ENCODE peak calls at places on chromosome 18, in six cellular contexts. Q is sigmoid colon, W is esophagus squamous epithelium, Z is tibial nerve, Y is SJSA1, E is left ventricle myocardium inferior. U is an unnamed sample.

GRCh38 chr18:34976899-34977786 is 64.1 kb upstream of the MAPRE2 start:
- DNase-seq in Q (peak; percentile 86), W (peak; percentile 9), Z (peak; percentile 41), Y (peak; percentile 59), E (peak; percentile 81), U (peak; percentile 92)

GRCh38 chr18:39571511-39571910 is 2005.9 kb upstream of the CELF4 start:
- DNase-seq in Q (no peak), W (no peak), Z (no peak), Y (no peak), E (no peak), U (no peak)

GRCh38 chr18:59631583-59632181 is 65.5 kb downstream of the CCBE1 start:
- DNase-seq in Q (no peak), W (no peak), Z (no peak), Y (no peak), E (no peak), U (no peak)

GRCh38 chr18:71239111-71239624 is 950.3 kb downstream of the SOCS6 start:
- DNase-seq in Q (no peak), W (no peak), Z (no peak), Y (no peak), E (no peak), U (no peak)

GRCh38 chr18:68262697-68263293 is 452.1 kb downstream of the TMX3 start:
- DNase-seq in Q (no peak), W (no peak), Z (no peak), Y (no peak), E (no peak), U (no peak)

GRCh38 chr18:79260510-79260909 is 135.2 kb upstream of the NFATC1 start:
- DNase-seq in Q (no peak), W (no peak), Z (no peak), Y (no peak), E (no peak), U (no peak)

GRCh38 chr18:74342416-74343043 is 26.9 kb downstream of the C18orf63 start:
- DNase-seq in Q (no peak), W (no peak), Z (peak; percentile 46), Y (no peak), E (no peak), U (no peak)

GRCh38 chr18:3584897-3585460 is 135.0 kb downstream of the TGIF1 start:
- DNase-seq in Q (no peak), W (no peak), Z (no peak), Y (no peak), E (no peak), U (no peak)

GRCh38 chr18:7615840-7616239 is 48.7 kb downstream of the PTPRM start:
- DNase-seq in Q (no peak), W (no peak), Z (no peak), Y (no peak), E (no peak), U (no peak)

GRCh38 chr18:48806551-48807261 is 144.1 kb downstream of the SMAD7 start:
- DNase-seq in Q (peak; percentile 46), W (no peak), Z (no peak), Y (peak; percentile 44), E (peak; percentile 50), U (peak; percentile 37)

GRCh38 chr18:58359226-58360019 is 269.5 kb downstream of the ALPK2 start:
- DNase-seq in Q (no peak), W (no peak), Z (no peak), Y (no peak), E (no peak), U (no peak)

GRCh38 chr18:36366994-36367839 is 69.7 kb downstream of the FHOD3 start:
- DNase-seq in Q (no peak), W (no peak), Z (no peak), Y (no peak), E (peak; percentile 74), U (no peak)

GRCh38 chr18:32956591-32957310 is 183.9 kb upstream of the KLHL14 start:
- DNase-seq in Q (no peak), W (no peak), Z (peak; percentile 31), Y (no peak), E (no peak), U (no peak)

GRCh38 chr18:4888251-4888650 is 308.8 kb downstream of the AKAIN1 start:
- DNase-seq in Q (no peak), W (no peak), Z (no peak), Y (no peak), E (no peak), U (no peak)

GRCh38 chr18:31636387-31636786 is 44.7 kb downstream of the TTR start:
- DNase-seq in Q (no peak), W (no peak), Z (no peak), Y (no peak), E (no peak), U (no peak)

GRCh38 chr18:11072632-11073031 is 76.7 kb downstream of the PIEZO2 start:
- DNase-seq in Q (no peak), W (no peak), Z (no peak), Y (no peak), E (no peak), U (no peak)

GRCh38 chr18:59033361-59033760 is 106.3 kb upstream of the SEC11C start:
- DNase-seq in Q (no peak), W (no peak), Z (no peak), Y (no peak), E (no peak), U (no peak)

GRCh38 chr18:79789091-79789891 is 8.4 kb upstream of the KCNG2 start:
- DNase-seq in Q (peak; percentile 60), W (no peak), Z (no peak), Y (no peak), E (no peak), U (no peak)

GRCh38 chr18:28735731-28736130 is 558.8 kb upstream of the CDH2 start:
- DNase-seq in Q (no peak), W (no peak), Z (no peak), Y (no peak), E (no peak), U (no peak)

GRCh38 chr18:77208969-77209368 is 40.7 kb upstream of the GALR1 start:
- DNase-seq in Q (peak; percentile 76), W (no peak), Z (no peak), Y (peak; percentile 92), E (peak; percentile 30), U (no peak)

GRCh38 chr18:41140506-41140905 is 814.5 kb upstream of the PIK3C3 start:
- DNase-seq in Q (no peak), W (no peak), Z (no peak), Y (no peak), E (no peak), U (no peak)

GRCh38 chr18:27564066-27564465 is 379.0 kb upstream of the CHST9 start:
- DNase-seq in Q (no peak), W (no peak), Z (no peak), Y (no peak), E (no peak), U (no peak)

GRCh38 chr18:3180325-3180724 is 39.4 kb downstream of the MYOM1 start:
- DNase-seq in Q (no peak), W (no peak), Z (no peak), Y (no peak), E (no peak), U (no peak)

GRCh38 chr18:49025767-49026500 is 75.2 kb upstream of the SMAD7 start:
- DNase-seq in Q (no peak), W (no peak), Z (no peak), Y (no peak), E (no peak), U (no peak)

GRCh38 chr18:26008096-26008495 is 82.3 kb downstream of the SS18 start:
- DNase-seq in Q (no peak), W (no peak), Z (no peak), Y (no peak), E (no peak), U (no peak)

GRCh38 chr18:74126684-74127482 is 20.8 kb downstream of the FBXO15 start:
- DNase-seq in Q (no peak), W (no peak), Z (no peak), Y (no peak), E (no peak), U (no peak)

GRCh38 chr18:74239567-74239966 is 52.2 kb downstream of the CYB5A start:
- DNase-seq in Q (no peak), W (no peak), Z (no peak), Y (no peak), E (no peak), U (no peak)

GRCh38 chr18:45231606-45232005 is 383.7 kb upstream of the SLC14A2 start:
- DNase-seq in Q (no peak), W (no peak), Z (no peak), Y (no peak), E (no peak), U (no peak)

GRCh38 chr18:5510109-5510846 is 33.5 kb downstream of the EPB41L3 start:
- DNase-seq in Q (no peak), W (no peak), Z (no peak), Y (no peak), E (no peak), U (no peak)

GRCh38 chr18:26511339-26512071 is 36.8 kb downstream of the KCTD1 start:
- DNase-seq in Q (no peak), W (no peak), Z (no peak), Y (no peak), E (no peak), U (no peak)

GRCh38 chr18:70234667-70235459 is 29.4 kb upstream of the RTTN start:
- DNase-seq in Q (no peak), W (no peak), Z (no peak), Y (no peak), E (no peak), U (no peak)

GRCh38 chr18:22933206-22933957 is at the start of gene RBBP8:
- DNase-seq in Q (peak; percentile 90), W (peak; percentile 16), Z (peak; percentile 72), Y (peak; percentile 80), E (peak; percentile 84), U (peak; percentile 46)
- H3K27ac ChIP-seq in Q (peak within 1 kb of the TSS; percentile 98), W (peak within 1 kb of the TSS; percentile 98), Z (peak within 1 kb of the TSS; percentile 95), Y (peak within 1 kb of the TSS; percentile 83), E (peak within 1 kb of the TSS; percentile 97), U (peak within 1 kb of the TSS; percentile 92)

GRCh38 chr18:54672109-54672508 is 81.1 kb downstream of the DYNAP start:
- DNase-seq in Q (no peak), W (no peak), Z (no peak), Y (no peak), E (no peak), U (no peak)
- H3K4me3 ChIP-seq in Q (no peak overlapping the region), W (no peak overlapping the region), Z (no peak overlapping the region), Y (no peak overlapping the region), E (no peak overlapping the region), U (no peak overlapping the region)

GRCh38 chr18:9115984-9116383 is 13.5 kb downstream of the NDUFV2 start:
- DNase-seq in Q (no peak), W (no peak), Z (no peak), Y (no peak), E (no peak), U (no peak)
- H3K36me3 ChIP-seq in Q (no peaks in the 10 kb centered on the region), W (no peaks in the 10 kb centered on the region), Z (no peaks in the 10 kb centered on the region), Y (peaks cover 33% of the 10 kb centered on the region), E (peaks cover 11% of the 10 kb centered on the region), U (peaks cover 5% of the 10 kb centered on the region)

GRCh38 chr18:22830511-22830910 is 102.6 kb upstream of the RBBP8 start:
- DNase-seq in Q (no peak), W (no peak), Z (no peak), Y (no peak), E (no peak), U (no peak)
- H3K27ac ChIP-seq in Q (no peak overlapping the region), W (no peak overlapping the region), Z (no peak overlapping the region), Y (no peak overlapping the region), E (no peak overlapping the region), U (no peak overlapping the region)

DNA sequence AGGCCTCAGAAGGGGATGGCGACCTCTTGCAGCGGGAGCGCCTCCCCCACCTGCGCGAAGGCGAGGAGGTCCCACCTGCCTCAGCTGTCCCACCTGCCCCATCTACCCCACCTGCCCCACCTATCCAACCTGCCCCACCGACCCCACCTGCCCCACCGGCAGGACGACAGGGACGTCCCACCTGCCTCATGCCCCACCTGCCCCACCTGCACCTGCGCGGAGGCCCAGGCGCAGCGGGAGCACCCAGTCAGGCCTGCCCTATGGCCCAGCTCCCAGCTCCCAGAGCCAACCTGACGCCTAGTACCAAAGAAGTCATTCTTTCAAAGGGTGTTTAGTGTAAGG is 489.1 kb upstream of the SMIM21 start:
- DNase-seq in Q (no peak), W (no peak), Z (no peak), Y (no peak), E (no peak), U (no peak)
- H3K4me3 ChIP-seq in Q (peak overlapping the region; percentile 58), W (no peak overlapping the region), Z (peak overlapping the region; percentile 34), Y (no peak overlapping the region), E (peak overlapping the region; percentile 65), U (peak overlapping the region; percentile 29)